ENCODE peak calls at places on chromosomes 4 and X, in seven cellular contexts. S is AG10803, R is IMR-90, X is ELR, G is mucosa of descending colon, B is osteocyte, V is AG09309. O is an unnamed sample.

GRCh38 chrX:43969504-43970501 is 3.4 kb downstream of the NDP start:
- DNase-seq in X (peak; percentile 70), V (no peak), B (no peak), S (peak; percentile 14), R (peak; percentile 56), G (peak; percentile 41), O (no peak)

GRCh38 chr4:40238700-40239548 is 42.1 kb downstream of the RHOH start:
- DNase-seq in R (no peak), X (no peak), S (no peak), B (no peak), G (peak; percentile 64), V (no peak), O (peak; percentile 22)

GRCh38 chr4:85829276-85830051 is 354.5 kb downstream of the ARHGAP24 start:
- DNase-seq in G (no peak), R (peak; percentile 66), V (no peak), S (no peak), B (no peak), X (peak; percentile 45), O (no peak)

GRCh38 chrX:1894656-1895055 is 279.8 kb downstream of the ASMT start:
- DNase-seq in G (no peak), R (no peak), X (no peak), B (no peak), V (no peak), S (no peak), O (no peak)

GRCh38 chrX:153688900-153689590 is 1.3 kb downstream of the SLC6A8 start:
- DNase-seq in R (peak; percentile 6), V (no peak), S (peak; percentile 40), B (no peak), G (peak; percentile 46), X (peak; percentile 47), O (no peak)

GRCh38 chr4:47110670-47111069 is 79.3 kb downstream of the GABRB1 start:
- DNase-seq in G (no peak), X (no peak), R (no peak), S (no peak), V (no peak), B (no peak), O (no peak)

GRCh38 chr4:25160714-25161598 is 707 bp upstream of the SEPSECS start:
- DNase-seq in S (no peak), G (no peak), X (peak; percentile 62), R (no peak), V (no peak), B (no peak), O (no peak)

GRCh38 chrX:2784026-2784425 is 32.2 kb downstream of the XG start:
- DNase-seq in V (no peak), S (peak; percentile 21), R (no peak), G (no peak), B (no peak), X (no peak), O (no peak)

GRCh38 chrX:113790987-113791386 is 792.9 kb upstream of the HTR2C start:
- DNase-seq in R (no peak), V (no peak), B (no peak), X (no peak), G (no peak), S (no peak), O (no peak)

GRCh38 chr4:17511041-17511949 is 595 bp downstream of the QDPR start:
- DNase-seq in S (peak; percentile 48), V (no peak), B (no peak), G (peak; percentile 81), X (peak; percentile 69), R (peak; percentile 33), O (peak; percentile 62)

GRCh38 chr4:10872833-10873517 is 188.4 kb upstream of the CLNK start:
- DNase-seq in X (no peak), G (no peak), B (no peak), S (no peak), R (no peak), V (no peak), O (no peak)

GRCh38 chrX:132191938-132192337 is 27.3 kb downstream of the RAP2C start:
- DNase-seq in R (no peak), G (no peak), S (no peak), V (no peak), B (no peak), X (no peak), O (no peak)

GRCh38 chr4:6470502-6471302 is 1.7 kb downstream of the PPP2R2C start:
- DNase-seq in G (peak; percentile 46), S (peak; percentile 37), X (peak; percentile 52), V (no peak), B (peak; percentile 85), R (peak; percentile 7), O (no peak)

GRCh38 chrX:132968282-132968681 is 9.9 kb upstream of the HS6ST2 start:
- DNase-seq in B (no peak), S (no peak), R (no peak), V (no peak), X (no peak), G (no peak), O (no peak)

GRCh38 chrX:55787063-55787462 is 69.5 kb downstream of the RRAGB start:
- DNase-seq in G (no peak), V (no peak), S (peak; percentile 6), B (no peak), R (no peak), X (no peak), O (no peak)

GRCh38 chrX:110836982-110837381 is 41.4 kb upstream of the CHRDL1 start:
- DNase-seq in R (no peak), V (no peak), B (no peak), S (no peak), X (peak; percentile 13), G (no peak), O (no peak)

GRCh38 chr4:160180206-160180605 is 1077.3 kb downstream of the RAPGEF2 start:
- DNase-seq in B (no peak), R (no peak), X (peak; percentile 76), S (peak; percentile 5), V (no peak), G (no peak), O (no peak)

GRCh38 chrX:96971812-96972211 is 88.1 kb downstream of the RPA4 start:
- DNase-seq in S (no peak), X (no peak), V (no peak), G (no peak), B (no peak), R (no peak), O (no peak)

GRCh38 chr4:118751634-118752293 is 66.6 kb downstream of the METTL14 start:
- DNase-seq in G (no peak), R (peak; percentile 55), B (no peak), X (peak; percentile 23), V (no peak), S (peak; percentile 81), O (no peak)

GRCh38 chrX:106802063-106802387 is 448 bp upstream of the TBC1D8B start:
- DNase-seq in V (no peak), B (no peak), S (no peak), G (no peak), R (no peak), X (peak; percentile 37), O (no peak)